ENCODE peak calls at places on chromosome 11, in five cellular contexts. O is effector memory CD4-positive, alpha-beta T cell; Q is AG04449; I is OCI-LY7; W is choroid plexus epithelial cell. S is an unnamed sample.

GRCh38 chr11:96107143-96107829 is 183.4 kb upstream of the MTMR2 start:
- DNase-seq in Q (no peak), I (no peak), O (no peak), W (no peak), S (no peak)

GRCh38 chr11:24855951-24856350 is 359.1 kb downstream of the LUZP2 start:
- DNase-seq in I (no peak), W (no peak), Q (no peak), O (no peak), S (no peak)

GRCh38 chr11:105524286-105524685 is 85.6 kb upstream of the GRIA4 start:
- DNase-seq in O (no peak), I (no peak), W (no peak), Q (no peak), S (no peak)

GRCh38 chr11:94417386-94417987 is 16.3 kb upstream of the GPR83 start:
- DNase-seq in Q (peak; percentile 14), I (peak; percentile 19), O (no peak), W (peak; percentile 72), S (peak; percentile 63)

GRCh38 chr11:41414771-41415440 is 44.5 kb downstream of the LRRC4C start:
- DNase-seq in W (no peak), Q (no peak), I (no peak), O (no peak), S (no peak)

GRCh38 chr11:44568706-44569473 is 3.4 kb downstream of the CD82 start:
- DNase-seq in O (peak; percentile 86), W (peak; percentile 97), I (peak; percentile 51), Q (peak; percentile 88), S (peak; percentile 96)

GRCh38 chr11:123507043-123507442 is 77.0 kb downstream of the GRAMD1B start:
- DNase-seq in O (no peak), Q (no peak), I (no peak), W (no peak), S (peak; percentile 70)

GRCh38 chr11:19344661-19345518 is 104.1 kb upstream of the E2F8 start:
- DNase-seq in W (peak; percentile 58), I (no peak), O (no peak), Q (no peak), S (peak; percentile 31)

GRCh38 chr11:130604606-130605005 is 156.2 kb downstream of the ADAMTS15 start:
- DNase-seq in W (no peak), O (no peak), Q (no peak), I (no peak), S (no peak)

GRCh38 chr11:119441898-119442243 is 18.9 kb upstream of the THY1 start:
- DNase-seq in Q (no peak), W (no peak), O (no peak), I (no peak), S (no peak)

GRCh38 chr11:61609970-61610347 is 29.1 kb upstream of the SYT7 start:
- DNase-seq in I (peak; percentile 13), Q (no peak), O (no peak), W (no peak), S (no peak)

GRCh38 chr11:101428918-101429317 is 154.9 kb downstream of the TRPC6 start:
- DNase-seq in O (no peak), W (peak; percentile 16), Q (no peak), I (peak; percentile 48), S (no peak)

S was measured in astrocyte of the spinal cord.